ENCODE peak calls at places on chromosomes 16 and 17, in eight cellular contexts. A, S, G, Z, T, H, F and P are unnamed samples.

GRCh38 chr16:74724820-74725549 is 24.3 kb upstream of the MLKL start:
- DNase-seq in A (no peak), S (no peak), G (no peak), Z (no peak), T (no peak), H (no peak), F (peak; percentile 21), P (peak; percentile 44)

GRCh38 chr16:50834701-50835100 is 92.8 kb downstream of the CYLD start:
- DNase-seq in A (no peak), S (no peak), G (peak; percentile 24), Z (no peak), T (no peak), H (no peak), F (no peak), P (no peak)

GRCh38 chr17:5757306-5757907 is 173.1 kb upstream of the NLRP1 start:
- DNase-seq in A (no peak), S (no peak), G (no peak), Z (no peak), T (no peak), H (no peak), F (no peak), P (no peak)

GRCh38 chr16:57187508-57187854 is 1.4 kb downstream of the RSPRY1 start:
- DNase-seq in A (no peak), S (no peak), G (no peak), Z (no peak), T (no peak), H (no peak), F (no peak), P (no peak)

GRCh38 chr17:13385481-13385907 is 216.2 kb downstream of the HS3ST3A1 start:
- DNase-seq in A (no peak), S (peak; percentile 72), G (no peak), Z (no peak), T (no peak), H (no peak), F (no peak), P (no peak)

GRCh38 chr17:83203073-83203471 is 123.7 kb downstream of the METRNL start:
- DNase-seq in A (peak; percentile 52), S (no peak), G (no peak), Z (no peak), T (peak; percentile 12), H (peak; percentile 24), F (no peak), P (peak; percentile 16)

GRCh38 chr16:50591800-50592771 is 43.9 kb downstream of the NKD1 start:
- DNase-seq in A (peak; percentile 65), S (no peak), G (peak; percentile 93), Z (no peak), T (peak; percentile 52), H (no peak), F (no peak), P (no peak)

GRCh38 chr17:17942846-17943245 is 29.4 kb downstream of the TOM1L2 start:
- DNase-seq in A (no peak), S (peak; percentile 60), G (no peak), Z (no peak), T (no peak), H (no peak), F (no peak), P (no peak)

GRCh38 chr16:11354407-11354732 is 9.1 kb downstream of the RMI2 start:
- DNase-seq in A (no peak), S (no peak), G (no peak), Z (no peak), T (no peak), H (no peak), F (no peak), P (peak; percentile 35)

GRCh38 chr17:28760987-28761562 is 17.3 kb downstream of the TRAF4 start:
- DNase-seq in A (peak; percentile 67), S (peak; percentile 55), G (no peak), Z (no peak), T (no peak), H (no peak), F (no peak), P (no peak)

GRCh38 chr16:57810197-57811024 is 8.1 kb upstream of the KIFC3 start:
- DNase-seq in A (peak; percentile 82), S (peak; percentile 88), G (no peak), Z (peak; percentile 38), T (peak; percentile 45), H (peak; percentile 57), F (no peak), P (peak; percentile 70)

GRCh38 chr16:80806957-80807356 is 2.6 kb upstream of the CDYL2 start:
- DNase-seq in A (no peak), S (peak; percentile 88), G (no peak), Z (no peak), T (no peak), H (no peak), F (no peak), P (no peak)

GRCh38 chr16:2701272-2701671 is 18.8 kb downstream of the PRSS27 start:
- DNase-seq in A (no peak), S (no peak), G (no peak), Z (no peak), T (no peak), H (no peak), F (no peak), P (no peak)

GRCh38 chr16:23072769-23073549 is 76.3 kb downstream of the USP31 start:
- DNase-seq in A (no peak), S (peak; percentile 96), G (no peak), Z (no peak), T (no peak), H (no peak), F (no peak), P (no peak)
- TF ChIP-seq CTCF in A (no peak), S (peak; percentile 52), G (no peak), Z (no peak), T (no peak), H (no peak), F (no peak), P (no peak)

GRCh38 chr17:30239089-30239462 is 3.6 kb upstream of the SLC6A4 start:
- DNase-seq in A (no peak), S (no peak), G (peak; percentile 60), Z (no peak), T (no peak), H (no peak), F (no peak), P (no peak)
- TF ChIP-seq CTCF in A (no peak), S (no peak), G (no peak), Z (no peak), T (no peak), H (no peak), F (no peak), P (no peak)

DNA sequence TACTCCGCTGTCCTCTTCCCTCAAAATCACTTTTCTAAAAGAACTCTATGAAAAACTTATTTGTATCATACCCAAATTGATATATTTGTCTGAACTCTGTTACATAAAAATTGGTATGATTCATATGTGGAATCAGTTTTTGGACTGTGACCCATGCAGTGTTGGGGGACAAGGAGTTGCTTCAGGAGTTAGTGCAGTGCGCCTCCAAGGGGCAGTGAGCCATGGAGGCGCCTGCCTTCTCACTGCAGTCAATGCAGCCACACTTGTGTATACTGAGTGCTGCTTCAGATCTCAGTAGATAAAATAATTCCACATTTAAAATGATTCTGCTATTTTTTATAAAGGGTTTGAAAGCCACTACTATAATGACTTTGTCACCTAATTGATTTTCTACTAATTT is 32.5 kb downstream of the DGKE start:
- DNase-seq in A (no peak), S (no peak), G (no peak), Z (no peak), T (no peak), H (no peak), F (no peak), P (no peak)
- TF ChIP-seq CTCF in A (no peak), S (peak; percentile 29), G (no peak), Z (no peak), T (no peak), H (no peak), F (no peak), P (no peak)

GRCh38 chr16:79713609-79714309 is 113.2 kb upstream of the MAF start:
- DNase-seq in A (no peak), S (no peak), G (no peak), Z (no peak), T (no peak), H (no peak), F (no peak), P (no peak)

GRCh38 chr16:79717324-79717848 is 116.8 kb upstream of the MAF start:
- DNase-seq in A (no peak), S (no peak), G (no peak), Z (no peak), T (no peak), H (no peak), F (no peak), P (no peak)

GRCh38 chr16:79714440-79714839 is 113.9 kb upstream of the MAF start:
- DNase-seq in A (no peak), S (no peak), G (no peak), Z (no peak), T (no peak), H (no peak), F (no peak), P (no peak)

GRCh38 chr16:79716645-79717323 is 116.2 kb upstream of the MAF start:
- DNase-seq in A (no peak), S (no peak), G (no peak), Z (no peak), T (no peak), H (no peak), F (no peak), P (no peak)

DNA sequence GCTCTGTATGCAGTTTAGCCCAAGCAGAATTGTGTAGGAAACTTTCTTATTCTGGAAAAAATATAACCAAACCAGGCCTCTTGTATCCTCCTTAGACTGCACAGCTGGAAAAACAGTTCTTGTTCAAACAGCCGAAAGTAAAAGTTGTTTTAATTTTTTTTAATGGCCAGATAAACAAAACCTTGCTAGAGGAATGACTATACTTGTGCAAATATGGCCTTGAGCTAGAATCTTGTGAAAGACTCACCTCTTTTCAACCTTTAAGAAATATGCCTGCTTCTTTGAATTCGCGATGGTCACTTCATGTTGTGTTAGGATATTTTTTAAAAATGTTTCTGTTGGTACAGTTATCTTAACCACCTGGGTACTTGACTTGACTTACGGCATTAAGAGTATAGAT is 114.6 kb upstream of the MAF start:
- DNase-seq in A (no peak), S (no peak), G (no peak), Z (no peak), T (no peak), H (no peak), F (no peak), P (no peak)
- TF ChIP-seq CTCF in A (no peak), S (no peak), G (no peak), Z (no peak), T (no peak), H (no peak), F (no peak), P (no peak)

GRCh38 chr16:70253291-70254094 is 1.8 kb upstream of the EXOSC6 start:
- DNase-seq in A (no peak), S (no peak), G (no peak), Z (no peak), T (no peak), H (no peak), F (peak; percentile 60), P (peak; percentile 66)

GRCh38 chr16:70250748-70251650 is 741 bp downstream of the EXOSC6 start:
- DNase-seq in A (peak; percentile 22), S (peak; percentile 11), G (no peak), Z (no peak), T (no peak), H (no peak), F (peak; percentile 25), P (peak; percentile 74)

GRCh38 chr16:70254095-70254964 is 2.6 kb upstream of the EXOSC6 start:
- DNase-seq in A (no peak), S (no peak), G (no peak), Z (no peak), T (no peak), H (no peak), F (no peak), P (no peak)

GRCh38 chr16:70251651-70252354 is at the start of gene EXOSC6:
- DNase-seq in A (peak; percentile 90), S (peak; percentile 84), G (peak; percentile 93), Z (peak; percentile 80), T (peak; percentile 79), H (peak; percentile 48), F (peak; percentile 92), P (peak; percentile 95)

GRCh38 chr16:70252355-70252988 is 732 bp upstream of the EXOSC6 start:
- DNase-seq in A (no peak), S (no peak), G (no peak), Z (no peak), T (no peak), H (no peak), F (peak; percentile 29), P (no peak)
- TF ChIP-seq CTCF in A (peak; percentile 15), S (peak; percentile 61), G (no peak), Z (peak; percentile 50), T (no peak), H (no peak), F (peak; percentile 54), P (peak; percentile 4)